ENCODE peak calls at places on chromosome 16, in eight cellular contexts. T, G, A, Y, M, D, R and Z are unnamed samples.

GRCh38 chr16:70708381-70709253 is 22.8 kb upstream of the MTSS2 start:
- DNase-seq in G (no peak), D (no peak), Y (peak), R (no peak), A (no peak), T (no peak), M (no peak), Z (no peak)

GRCh38 chr16:24309222-24309905 is 53.2 kb downstream of the CACNG3 start:
- DNase-seq in T (no peak), A (no peak), Y (no peak), M (no peak), G (peak), R (no peak), D (peak), Z (peak)

GRCh38 chr16:82146957-82147356 is 23.1 kb downstream of the MPHOSPH6 start:
- DNase-seq in M (no peak), A (no peak), R (peak), G (no peak), T (no peak), Y (no peak), D (no peak), Z (no peak)

GRCh38 chr16:25550647-25551046 is 141.1 kb upstream of the HS3ST4 start:
- DNase-seq in R (no peak), A (no peak), G (no peak), T (no peak), Y (no peak), D (no peak), M (no peak), Z (no peak)

GRCh38 chr16:25298165-25298872 is 40.7 kb upstream of the ZKSCAN2 start:
- DNase-seq in Y (no peak), G (no peak), M (no peak), A (no peak), T (no peak), D (no peak), R (no peak), Z (no peak)

GRCh38 chr16:79612207-79612606 is 11.7 kb upstream of the MAF start:
- DNase-seq in A (no peak), T (no peak), R (no peak), M (no peak), G (no peak), D (no peak), Y (no peak), Z (peak)

GRCh38 chr16:53372942-53373871 is 61.1 kb upstream of the RBL2 start:
- DNase-seq in D (peak), Y (no peak), G (no peak), M (no peak), A (peak), T (no peak), R (no peak), Z (no peak)

GRCh38 chr16:84446596-84447392 is 57.7 kb downstream of the MEAK7 start:
- DNase-seq in M (no peak), Y (no peak), R (no peak), D (no peak), G (peak), T (no peak), A (no peak), Z (peak)

GRCh38 chr16:4597174-4597573 is 17.5 kb downstream of the UBALD1 start:
- DNase-seq in T (no peak), M (no peak), D (no peak), A (no peak), Y (no peak), R (no peak), G (no peak), Z (no peak)

GRCh38 chr16:13913374-13914292 is 6.3 kb upstream of the ERCC4 start:
- DNase-seq in R (no peak), T (no peak), M (no peak), A (no peak), G (no peak), Y (no peak), D (no peak), Z (no peak)

GRCh38 chr16:83842755-83843507 is 35.2 kb downstream of the HSBP1 start:
- DNase-seq in D (peak), T (no peak), R (no peak), G (no peak), A (peak), M (no peak), Y (peak), Z (no peak)